ENCODE peak calls at places on chromosomes 3 and 15, in six cellular contexts. One of them, this sample, is unnamed.

GRCh38 chr15:39167114-39168058 is 413.5 kb upstream of the THBS1 start:
- DNase-seq in activated T-cell treated with anti-CD3 and anti-CD28 coated beads, Interleukin-2, amount 50 U/mL, for 24 hours: no peak
- DNase-seq in amniotic stem cell: no peak
- DNase-seq in M059J: no peak
- DNase-seq in AG08396: no peak
- DNase-seq in cardiac muscle cell: peak; percentile 27
- DNase-seq in this sample: no peak

GRCh38 chr3:12024959-12025570 is 20.9 kb downstream of the SYN2 start:
- DNase-seq in cardiac muscle cell: no peak
- DNase-seq in activated T-cell treated with anti-CD3 and anti-CD28 coated beads, Interleukin-2, amount 50 U/mL, for 24 hours: no peak
- DNase-seq in AG08396: no peak
- DNase-seq in amniotic stem cell: no peak
- DNase-seq in M059J: no peak
- DNase-seq in this sample: no peak

GRCh38 chr3:24067483-24067882 is 122.4 kb downstream of the NR1D2 start:
- DNase-seq in activated T-cell treated with anti-CD3 and anti-CD28 coated beads, Interleukin-2, amount 50 U/mL, for 24 hours: no peak
- DNase-seq in cardiac muscle cell: no peak
- DNase-seq in amniotic stem cell: no peak
- DNase-seq in M059J: no peak
- DNase-seq in AG08396: no peak
- DNase-seq in this sample: no peak

GRCh38 chr3:143538577-143538981 is 309.7 kb downstream of the SLC9A9 start:
- DNase-seq in M059J: no peak
- DNase-seq in amniotic stem cell: no peak
- DNase-seq in cardiac muscle cell: peak; percentile 78
- DNase-seq in activated T-cell treated with anti-CD3 and anti-CD28 coated beads, Interleukin-2, amount 50 U/mL, for 24 hours: no peak
- DNase-seq in AG08396: peak; percentile 10
- DNase-seq in this sample: no peak

GRCh38 chr15:93152951-93153350 is 63.9 kb upstream of the RGMA start:
- DNase-seq in AG08396: no peak
- DNase-seq in amniotic stem cell: no peak
- DNase-seq in cardiac muscle cell: peak; percentile 57
- DNase-seq in activated T-cell treated with anti-CD3 and anti-CD28 coated beads, Interleukin-2, amount 50 U/mL, for 24 hours: no peak
- DNase-seq in M059J: no peak
- DNase-seq in this sample: no peak

GRCh38 chr3:170716172-170716800 is 130.4 kb upstream of the SLC7A14 start:
- DNase-seq in cardiac muscle cell: no peak
- DNase-seq in AG08396: no peak
- DNase-seq in activated T-cell treated with anti-CD3 and anti-CD28 coated beads, Interleukin-2, amount 50 U/mL, for 24 hours: no peak
- DNase-seq in M059J: peak; percentile 89
- DNase-seq in amniotic stem cell: no peak
- DNase-seq in this sample: no peak

GRCh38 chr3:86655096-86655495 is 335.9 kb downstream of the VGLL3 start:
- DNase-seq in AG08396: no peak
- DNase-seq in amniotic stem cell: no peak
- DNase-seq in cardiac muscle cell: no peak
- DNase-seq in M059J: no peak
- DNase-seq in activated T-cell treated with anti-CD3 and anti-CD28 coated beads, Interleukin-2, amount 50 U/mL, for 24 hours: no peak
- DNase-seq in this sample: no peak

GRCh38 chr15:92683511-92683834 is 27.9 kb upstream of the FAM174B start:
- DNase-seq in activated T-cell treated with anti-CD3 and anti-CD28 coated beads, Interleukin-2, amount 50 U/mL, for 24 hours: no peak
- DNase-seq in amniotic stem cell: no peak
- DNase-seq in M059J: no peak
- DNase-seq in cardiac muscle cell: peak; percentile 81
- DNase-seq in AG08396: no peak
- DNase-seq in this sample: no peak

GRCh38 chr3:11536132-11536935 is 107.4 kb downstream of the VGLL4 start:
- DNase-seq in cardiac muscle cell: no peak
- DNase-seq in amniotic stem cell: no peak
- DNase-seq in M059J: no peak
- DNase-seq in activated T-cell treated with anti-CD3 and anti-CD28 coated beads, Interleukin-2, amount 50 U/mL, for 24 hours: no peak
- DNase-seq in AG08396: no peak
- DNase-seq in this sample: no peak

GRCh38 chr3:192515661-192516040 is 211.7 kb downstream of the FGF12 start:
- DNase-seq in amniotic stem cell: no peak
- DNase-seq in AG08396: no peak
- DNase-seq in M059J: no peak
- DNase-seq in cardiac muscle cell: no peak
- DNase-seq in activated T-cell treated with anti-CD3 and anti-CD28 coated beads, Interleukin-2, amount 50 U/mL, for 24 hours: no peak
- DNase-seq in this sample: no peak

GRCh38 chr3:50885491-50885890 is 210.8 kb downstream of the DOCK3 start:
- DNase-seq in cardiac muscle cell: no peak
- DNase-seq in AG08396: no peak
- DNase-seq in M059J: no peak
- DNase-seq in activated T-cell treated with anti-CD3 and anti-CD28 coated beads, Interleukin-2, amount 50 U/mL, for 24 hours: no peak
- DNase-seq in amniotic stem cell: no peak
- DNase-seq in this sample: no peak

GRCh38 chr3:179811321-179812095 is 158.7 kb downstream of the USP13 start:
- DNase-seq in cardiac muscle cell: peak; percentile 81
- DNase-seq in M059J: peak; percentile 81
- DNase-seq in AG08396: peak; percentile 64
- DNase-seq in activated T-cell treated with anti-CD3 and anti-CD28 coated beads, Interleukin-2, amount 50 U/mL, for 24 hours: no peak
- DNase-seq in amniotic stem cell: peak; percentile 56
- DNase-seq in this sample: no peak

GRCh38 chr15:100900136-100900894 is 18.8 kb upstream of the LRRK1 start:
- DNase-seq in activated T-cell treated with anti-CD3 and anti-CD28 coated beads, Interleukin-2, amount 50 U/mL, for 24 hours: no peak
- DNase-seq in amniotic stem cell: no peak
- DNase-seq in AG08396: no peak
- DNase-seq in M059J: no peak
- DNase-seq in cardiac muscle cell: no peak
- DNase-seq in this sample: no peak

GRCh38 chr3:32502089-32502943 is at the start of gene CMTM6:
- DNase-seq in AG08396: peak; percentile 95
- DNase-seq in cardiac muscle cell: peak; percentile 83
- DNase-seq in activated T-cell treated with anti-CD3 and anti-CD28 coated beads, Interleukin-2, amount 50 U/mL, for 24 hours: peak; percentile 84
- DNase-seq in M059J: peak; percentile 73
- DNase-seq in amniotic stem cell: peak; percentile 63
- DNase-seq in this sample: peak; percentile 45

GRCh38 chr3:152048826-152049225 is 175.4 kb downstream of the SUCNR1 start:
- DNase-seq in cardiac muscle cell: no peak
- DNase-seq in activated T-cell treated with anti-CD3 and anti-CD28 coated beads, Interleukin-2, amount 50 U/mL, for 24 hours: no peak
- DNase-seq in AG08396: no peak
- DNase-seq in M059J: no peak
- DNase-seq in amniotic stem cell: no peak
- DNase-seq in this sample: no peak

GRCh38 chr3:16828815-16829214 is 55.9 kb upstream of the PLCL2 start:
- DNase-seq in M059J: peak; percentile 40
- DNase-seq in AG08396: no peak
- DNase-seq in activated T-cell treated with anti-CD3 and anti-CD28 coated beads, Interleukin-2, amount 50 U/mL, for 24 hours: peak; percentile 51
- DNase-seq in amniotic stem cell: no peak
- DNase-seq in cardiac muscle cell: peak; percentile 67
- DNase-seq in this sample: no peak

GRCh38 chr15:89803941-89804800 is 10.5 kb downstream of the ANPEP start:
- DNase-seq in cardiac muscle cell: no peak
- DNase-seq in amniotic stem cell: no peak
- DNase-seq in activated T-cell treated with anti-CD3 and anti-CD28 coated beads, Interleukin-2, amount 50 U/mL, for 24 hours: no peak
- DNase-seq in AG08396: no peak
- DNase-seq in M059J: no peak
- DNase-seq in this sample: no peak

GRCh38 chr15:58390118-58390517 is 41.7 kb upstream of the LIPC start:
- DNase-seq in M059J: no peak
- DNase-seq in amniotic stem cell: no peak
- DNase-seq in AG08396: no peak
- DNase-seq in cardiac muscle cell: no peak
- DNase-seq in activated T-cell treated with anti-CD3 and anti-CD28 coated beads, Interleukin-2, amount 50 U/mL, for 24 hours: no peak
- DNase-seq in this sample: no peak

GRCh38 chr3:95097493-95097892 is 1034.6 kb downstream of the NSUN3 start:
- DNase-seq in activated T-cell treated with anti-CD3 and anti-CD28 coated beads, Interleukin-2, amount 50 U/mL, for 24 hours: no peak
- DNase-seq in AG08396: no peak
- DNase-seq in amniotic stem cell: no peak
- DNase-seq in M059J: no peak
- DNase-seq in cardiac muscle cell: no peak
- DNase-seq in this sample: no peak

GRCh38 chr3:139546772-139547171 is 7.2 kb upstream of the RBP1 start:
- DNase-seq in activated T-cell treated with anti-CD3 and anti-CD28 coated beads, Interleukin-2, amount 50 U/mL, for 24 hours: no peak
- DNase-seq in M059J: no peak
- DNase-seq in amniotic stem cell: no peak
- DNase-seq in AG08396: no peak
- DNase-seq in cardiac muscle cell: no peak
- DNase-seq in this sample: no peak

GRCh38 chr3:194773666-194774455 is 88.2 kb downstream of the FAM43A start:
- DNase-seq in AG08396: no peak
- DNase-seq in M059J: no peak
- DNase-seq in amniotic stem cell: no peak
- DNase-seq in activated T-cell treated with anti-CD3 and anti-CD28 coated beads, Interleukin-2, amount 50 U/mL, for 24 hours: no peak
- DNase-seq in cardiac muscle cell: no peak
- DNase-seq in this sample: no peak

GRCh38 chr15:66630801-66631351 is 65.1 kb upstream of the LCTL start:
- DNase-seq in amniotic stem cell: no peak
- DNase-seq in AG08396: no peak
- DNase-seq in cardiac muscle cell: peak; percentile 66
- DNase-seq in M059J: no peak
- DNase-seq in activated T-cell treated with anti-CD3 and anti-CD28 coated beads, Interleukin-2, amount 50 U/mL, for 24 hours: no peak
- DNase-seq in this sample: no peak

GRCh38 chr15:66452971-66453580 is 44.5 kb downstream of the SNAPC5 start:
- DNase-seq in cardiac muscle cell: no peak
- DNase-seq in AG08396: no peak
- DNase-seq in amniotic stem cell: no peak
- DNase-seq in M059J: no peak
- DNase-seq in activated T-cell treated with anti-CD3 and anti-CD28 coated beads, Interleukin-2, amount 50 U/mL, for 24 hours: no peak
- DNase-seq in this sample: no peak

GRCh38 chr3:15108082-15108545 is 9.2 kb upstream of the RBSN start:
- DNase-seq in AG08396: peak; percentile 89
- DNase-seq in cardiac muscle cell: peak; percentile 84
- DNase-seq in M059J: peak; percentile 50
- DNase-seq in amniotic stem cell: no peak
- DNase-seq in activated T-cell treated with anti-CD3 and anti-CD28 coated beads, Interleukin-2, amount 50 U/mL, for 24 hours: peak; percentile 82
- DNase-seq in this sample: peak; percentile 38

GRCh38 chr3:41580274-41580959 is 381.1 kb downstream of the CTNNB1 start:
- DNase-seq in amniotic stem cell: no peak
- DNase-seq in M059J: no peak
- DNase-seq in cardiac muscle cell: no peak
- DNase-seq in AG08396: no peak
- DNase-seq in activated T-cell treated with anti-CD3 and anti-CD28 coated beads, Interleukin-2, amount 50 U/mL, for 24 hours: no peak
- DNase-seq in this sample: no peak

GRCh38 chr3:95460274-95460673 is 1354.1 kb upstream of the EPHA6 start:
- DNase-seq in M059J: no peak
- DNase-seq in activated T-cell treated with anti-CD3 and anti-CD28 coated beads, Interleukin-2, amount 50 U/mL, for 24 hours: no peak
- DNase-seq in cardiac muscle cell: no peak
- DNase-seq in amniotic stem cell: no peak
- DNase-seq in AG08396: no peak
- DNase-seq in this sample: no peak

GRCh38 chr15:33310481-33311311 is at the start of gene RYR3:
- DNase-seq in activated T-cell treated with anti-CD3 and anti-CD28 coated beads, Interleukin-2, amount 50 U/mL, for 24 hours: no peak
- DNase-seq in cardiac muscle cell: peak; percentile 30
- DNase-seq in AG08396: no peak
- DNase-seq in M059J: no peak
- DNase-seq in amniotic stem cell: no peak
- DNase-seq in this sample: no peak

GRCh38 chr15:67080118-67080899 is 14.9 kb downstream of the SMAD3 start:
- DNase-seq in cardiac muscle cell: peak; percentile 95
- DNase-seq in activated T-cell treated with anti-CD3 and anti-CD28 coated beads, Interleukin-2, amount 50 U/mL, for 24 hours: no peak
- DNase-seq in amniotic stem cell: peak; percentile 59
- DNase-seq in AG08396: peak; percentile 76
- DNase-seq in M059J: peak; percentile 93
- DNase-seq in this sample: no peak

GRCh38 chr15:77541421-77542181 is 91.1 kb downstream of the LINGO1 start:
- DNase-seq in cardiac muscle cell: peak; percentile 45
- DNase-seq in M059J: no peak
- DNase-seq in activated T-cell treated with anti-CD3 and anti-CD28 coated beads, Interleukin-2, amount 50 U/mL, for 24 hours: no peak
- DNase-seq in AG08396: no peak
- DNase-seq in amniotic stem cell: no peak
- DNase-seq in this sample: no peak

GRCh38 chr15:52005748-52006701 is 13.0 kb upstream of the MAPK6 start:
- DNase-seq in cardiac muscle cell: peak; percentile 55
- DNase-seq in M059J: peak; percentile 75
- DNase-seq in activated T-cell treated with anti-CD3 and anti-CD28 coated beads, Interleukin-2, amount 50 U/mL, for 24 hours: no peak
- DNase-seq in AG08396: peak; percentile 43
- DNase-seq in amniotic stem cell: no peak
- DNase-seq in this sample: no peak

GRCh38 chr3:124565013-124565412 is 165.2 kb upstream of the UMPS start:
- DNase-seq in cardiac muscle cell: peak; percentile 82
- DNase-seq in AG08396: peak; percentile 80
- DNase-seq in M059J: peak; percentile 80
- DNase-seq in amniotic stem cell: peak; percentile 50
- DNase-seq in activated T-cell treated with anti-CD3 and anti-CD28 coated beads, Interleukin-2, amount 50 U/mL, for 24 hours: peak; percentile 49
- DNase-seq in this sample: peak; percentile 29

GRCh38 chr3:142319094-142319493 is 93.7 kb upstream of the GK5 start:
- DNase-seq in amniotic stem cell: no peak
- DNase-seq in cardiac muscle cell: peak; percentile 56
- DNase-seq in AG08396: no peak
- DNase-seq in activated T-cell treated with anti-CD3 and anti-CD28 coated beads, Interleukin-2, amount 50 U/mL, for 24 hours: no peak
- DNase-seq in M059J: peak; percentile 89
- DNase-seq in this sample: no peak

GRCh38 chr3:127789051-127789450 is 33.3 kb downstream of the MGLL start:
- DNase-seq in amniotic stem cell: no peak
- DNase-seq in AG08396: no peak
- DNase-seq in cardiac muscle cell: no peak
- DNase-seq in M059J: peak; percentile 46
- DNase-seq in activated T-cell treated with anti-CD3 and anti-CD28 coated beads, Interleukin-2, amount 50 U/mL, for 24 hours: no peak
- DNase-seq in this sample: no peak

GRCh38 chr3:170808041-170808440 is 62.0 kb downstream of the RPL22L1 start:
- DNase-seq in amniotic stem cell: no peak
- DNase-seq in M059J: peak; percentile 22
- DNase-seq in activated T-cell treated with anti-CD3 and anti-CD28 coated beads, Interleukin-2, amount 50 U/mL, for 24 hours: no peak
- DNase-seq in AG08396: no peak
- DNase-seq in cardiac muscle cell: peak; percentile 21
- DNase-seq in this sample: no peak

GRCh38 chr15:39191871-39192281 is 389.0 kb upstream of the THBS1 start:
- DNase-seq in M059J: peak; percentile 92
- DNase-seq in amniotic stem cell: peak; percentile 37
- DNase-seq in cardiac muscle cell: peak; percentile 50
- DNase-seq in AG08396: no peak
- DNase-seq in activated T-cell treated with anti-CD3 and anti-CD28 coated beads, Interleukin-2, amount 50 U/mL, for 24 hours: no peak
- DNase-seq in this sample: no peak

GRCh38 chr3:24390169-24390821 is 104.4 kb downstream of the THRB start:
- DNase-seq in cardiac muscle cell: no peak
- DNase-seq in activated T-cell treated with anti-CD3 and anti-CD28 coated beads, Interleukin-2, amount 50 U/mL, for 24 hours: no peak
- DNase-seq in M059J: no peak
- DNase-seq in amniotic stem cell: no peak
- DNase-seq in AG08396: no peak
- DNase-seq in this sample: no peak